ENCODE peak calls at places on chromosomes 7 and 10, in ten cellular contexts. One of them, this sample, is unnamed.

GRCh38 chr10:83724471-83725241 is 414.7 kb upstream of the GHITM start:
- DNase-seq in AG08395: no peak
- DNase-seq in cardiac fibroblast: peak; percentile 8
- DNase-seq in head of caudate nucleus: no peak
- DNase-seq in GM04503: no peak
- DNase-seq in amygdala: no peak
- DNase-seq in astrocyte of the cerebellum: no peak
- DNase-seq in HT-29: no peak
- DNase-seq in non-pigmented ciliary epithelial cell: no peak
- DNase-seq in mesendoderm: no peak
- DNase-seq in this sample: no peak

GRCh38 chr10:70232155-70232858 is 922 bp downstream of the PPA1 start:
- DNase-seq in AG08395: no peak
- DNase-seq in cardiac fibroblast: peak; percentile 55
- DNase-seq in head of caudate nucleus: peak; percentile 51
- DNase-seq in GM04503: no peak
- DNase-seq in amygdala: peak; percentile 39
- DNase-seq in astrocyte of the cerebellum: no peak
- DNase-seq in HT-29: peak; percentile 73
- DNase-seq in non-pigmented ciliary epithelial cell: no peak
- DNase-seq in mesendoderm: peak; percentile 69
- DNase-seq in this sample: peak; percentile 54

GRCh38 chr10:107576746-107577145 is 412.2 kb upstream of the SORCS1 start:
- DNase-seq in AG08395: peak; percentile 30
- DNase-seq in cardiac fibroblast: peak; percentile 18
- DNase-seq in head of caudate nucleus: no peak
- DNase-seq in GM04503: no peak
- DNase-seq in amygdala: peak; percentile 2
- DNase-seq in astrocyte of the cerebellum: no peak
- DNase-seq in HT-29: no peak
- DNase-seq in non-pigmented ciliary epithelial cell: no peak
- DNase-seq in mesendoderm: peak; percentile 12
- DNase-seq in this sample: no peak

GRCh38 chr10:92208736-92209135 is 82.1 kb downstream of the CPEB3 start:
- DNase-seq in AG08395: no peak
- DNase-seq in cardiac fibroblast: peak; percentile 25
- DNase-seq in head of caudate nucleus: no peak
- DNase-seq in GM04503: peak; percentile 3
- DNase-seq in amygdala: no peak
- DNase-seq in astrocyte of the cerebellum: no peak
- DNase-seq in HT-29: no peak
- DNase-seq in non-pigmented ciliary epithelial cell: no peak
- DNase-seq in mesendoderm: no peak
- DNase-seq in this sample: no peak

GRCh38 chr7:43553999-43554398 is 28.9 kb upstream of the STK17A start:
- DNase-seq in AG08395: peak; percentile 37
- DNase-seq in cardiac fibroblast: peak; percentile 84
- DNase-seq in head of caudate nucleus: no peak
- DNase-seq in GM04503: no peak
- DNase-seq in amygdala: no peak
- DNase-seq in astrocyte of the cerebellum: no peak
- DNase-seq in HT-29: peak; percentile 23
- DNase-seq in non-pigmented ciliary epithelial cell: no peak
- DNase-seq in mesendoderm: no peak
- DNase-seq in this sample: no peak

GRCh38 chr7:137539111-137539715 is 195.7 kb upstream of the PTN start:
- DNase-seq in AG08395: peak; percentile 57
- DNase-seq in cardiac fibroblast: peak; percentile 62
- DNase-seq in head of caudate nucleus: no peak
- DNase-seq in GM04503: peak; percentile 56
- DNase-seq in amygdala: no peak
- DNase-seq in astrocyte of the cerebellum: peak; percentile 66
- DNase-seq in HT-29: no peak
- DNase-seq in non-pigmented ciliary epithelial cell: peak; percentile 87
- DNase-seq in mesendoderm: no peak
- DNase-seq in this sample: no peak

GRCh38 chr7:92135100-92135429 is 788 bp upstream of the CYP51A1 start:
- DNase-seq in AG08395: peak; percentile 4
- DNase-seq in cardiac fibroblast: peak; percentile 41
- DNase-seq in head of caudate nucleus: peak; percentile 43
- DNase-seq in GM04503: no peak
- DNase-seq in amygdala: peak; percentile 64
- DNase-seq in astrocyte of the cerebellum: peak; percentile 3
- DNase-seq in HT-29: no peak
- DNase-seq in non-pigmented ciliary epithelial cell: no peak
- DNase-seq in mesendoderm: no peak
- DNase-seq in this sample: peak; percentile 39

GRCh38 chr10:123301077-123301875 is 147.1 kb downstream of the BUB3 start:
- DNase-seq in AG08395: peak; percentile 62
- DNase-seq in cardiac fibroblast: peak; percentile 62
- DNase-seq in head of caudate nucleus: peak; percentile 91
- DNase-seq in GM04503: no peak
- DNase-seq in amygdala: peak; percentile 91
- DNase-seq in astrocyte of the cerebellum: no peak
- DNase-seq in HT-29: no peak
- DNase-seq in non-pigmented ciliary epithelial cell: peak; percentile 17
- DNase-seq in mesendoderm: peak; percentile 37
- DNase-seq in this sample: no peak

GRCh38 chr10:122854648-122855047 is 9.0 kb upstream of the CUZD1 start:
- DNase-seq in AG08395: peak; percentile 84
- DNase-seq in cardiac fibroblast: peak; percentile 40
- DNase-seq in head of caudate nucleus: no peak
- DNase-seq in GM04503: peak; percentile 73
- DNase-seq in amygdala: no peak
- DNase-seq in astrocyte of the cerebellum: no peak
- DNase-seq in HT-29: no peak
- DNase-seq in non-pigmented ciliary epithelial cell: peak; percentile 67
- DNase-seq in mesendoderm: peak; percentile 85
- DNase-seq in this sample: no peak

GRCh38 chr10:69428138-69428537 is 11.4 kb upstream of the TACR2 start:
- DNase-seq in AG08395: no peak
- DNase-seq in cardiac fibroblast: no peak
- DNase-seq in head of caudate nucleus: no peak
- DNase-seq in GM04503: no peak
- DNase-seq in amygdala: no peak
- DNase-seq in astrocyte of the cerebellum: no peak
- DNase-seq in HT-29: no peak
- DNase-seq in non-pigmented ciliary epithelial cell: no peak
- DNase-seq in mesendoderm: no peak
- DNase-seq in this sample: no peak

GRCh38 chr7:141045126-141045841 is 28.6 kb upstream of the TMEM178B start:
- DNase-seq in AG08395: no peak
- DNase-seq in cardiac fibroblast: no peak
- DNase-seq in head of caudate nucleus: no peak
- DNase-seq in GM04503: peak; percentile 30
- DNase-seq in amygdala: no peak
- DNase-seq in astrocyte of the cerebellum: no peak
- DNase-seq in HT-29: no peak
- DNase-seq in non-pigmented ciliary epithelial cell: no peak
- DNase-seq in mesendoderm: peak; percentile 27
- DNase-seq in this sample: no peak

GRCh38 chr7:131548371-131548770 is 8.1 kb downstream of the PODXL start:
- DNase-seq in AG08395: no peak
- DNase-seq in cardiac fibroblast: no peak
- DNase-seq in head of caudate nucleus: no peak
- DNase-seq in GM04503: no peak
- DNase-seq in amygdala: no peak
- DNase-seq in astrocyte of the cerebellum: no peak
- DNase-seq in HT-29: no peak
- DNase-seq in non-pigmented ciliary epithelial cell: no peak
- DNase-seq in mesendoderm: no peak
- DNase-seq in this sample: no peak

GRCh38 chr10:11685787-11686218 is 56.4 kb upstream of the ECHDC3 start:
- DNase-seq in AG08395: no peak
- DNase-seq in cardiac fibroblast: peak; percentile 60
- DNase-seq in head of caudate nucleus: peak; percentile 32
- DNase-seq in GM04503: no peak
- DNase-seq in amygdala: peak; percentile 45
- DNase-seq in astrocyte of the cerebellum: peak; percentile 40
- DNase-seq in HT-29: peak; percentile 97
- DNase-seq in non-pigmented ciliary epithelial cell: no peak
- DNase-seq in mesendoderm: no peak
- DNase-seq in this sample: no peak

GRCh38 chr10:14837003-14837755 is 658 bp downstream of the CDNF start:
- DNase-seq in AG08395: peak; percentile 5
- DNase-seq in cardiac fibroblast: no peak
- DNase-seq in head of caudate nucleus: no peak
- DNase-seq in GM04503: no peak
- DNase-seq in amygdala: no peak
- DNase-seq in astrocyte of the cerebellum: peak; percentile 19
- DNase-seq in HT-29: no peak
- DNase-seq in non-pigmented ciliary epithelial cell: peak; percentile 10
- DNase-seq in mesendoderm: no peak
- DNase-seq in this sample: peak; percentile 16